ENCODE peak calls at places on chromosomes 1 and 21, in five cellular contexts. One of them, this sample, is unnamed.

GRCh38 chr1:228276361-228276831 is 68.6 kb downstream of the OBSCN start:
- DNase-seq in NCI-H1694: no peak
- DNase-seq in left cardiac atrium: no peak
- DNase-seq in progenitor cell of endocrine pancreas: no peak
- DNase-seq in HTR-8/SVneo: no peak
- DNase-seq in this sample: no peak

GRCh38 chr1:33182452-33182851 is 609 bp upstream of the TRIM62 start:
- DNase-seq in HTR-8/SVneo: no peak
- DNase-seq in NCI-H1694: peak; percentile 38
- DNase-seq in left cardiac atrium: no peak
- DNase-seq in progenitor cell of endocrine pancreas: no peak
- DNase-seq in this sample: peak; percentile 48

GRCh38 chr21:43276811-43277210 is 108.0 kb downstream of the CRYAA start:
- DNase-seq in HTR-8/SVneo: no peak
- DNase-seq in left cardiac atrium: no peak
- DNase-seq in NCI-H1694: no peak
- DNase-seq in progenitor cell of endocrine pancreas: no peak
- DNase-seq in this sample: no peak

GRCh38 chr1:94970783-94971182 is 43.9 kb upstream of the CNN3 start:
- DNase-seq in progenitor cell of endocrine pancreas: no peak
- DNase-seq in NCI-H1694: no peak
- DNase-seq in HTR-8/SVneo: peak; percentile 27
- DNase-seq in left cardiac atrium: no peak
- DNase-seq in this sample: no peak

GRCh38 chr21:23223882-23224281 is 2225.7 kb downstream of the NCAM2 start:
- DNase-seq in HTR-8/SVneo: no peak
- DNase-seq in NCI-H1694: no peak
- DNase-seq in progenitor cell of endocrine pancreas: no peak
- DNase-seq in left cardiac atrium: no peak
- DNase-seq in this sample: no peak

GRCh38 chr1:174008261-174008660 is 13.9 kb downstream of the RC3H1 start:
- DNase-seq in progenitor cell of endocrine pancreas: no peak
- DNase-seq in HTR-8/SVneo: no peak
- DNase-seq in NCI-H1694: no peak
- DNase-seq in left cardiac atrium: no peak
- DNase-seq in this sample: no peak

GRCh38 chr1:21007876-21008275 is 168.8 kb downstream of the EIF4G3 start:
- DNase-seq in NCI-H1694: no peak
- DNase-seq in progenitor cell of endocrine pancreas: no peak
- DNase-seq in HTR-8/SVneo: no peak
- DNase-seq in left cardiac atrium: no peak
- DNase-seq in this sample: no peak

GRCh38 chr1:108503062-108503740 is 53.1 kb downstream of the NBPF6 start:
- DNase-seq in HTR-8/SVneo: peak; percentile 21
- DNase-seq in progenitor cell of endocrine pancreas: no peak
- DNase-seq in left cardiac atrium: no peak
- DNase-seq in NCI-H1694: no peak
- DNase-seq in this sample: no peak

GRCh38 chr1:54110991-54111390 is 41.8 kb downstream of the CDCP2 start:
- DNase-seq in progenitor cell of endocrine pancreas: no peak
- DNase-seq in NCI-H1694: peak; percentile 86
- DNase-seq in HTR-8/SVneo: no peak
- DNase-seq in left cardiac atrium: no peak
- DNase-seq in this sample: peak; percentile 37

GRCh38 chr1:246122071-246122470 is 385.0 kb downstream of the SMYD3 start:
- DNase-seq in left cardiac atrium: no peak
- DNase-seq in progenitor cell of endocrine pancreas: no peak
- DNase-seq in HTR-8/SVneo: no peak
- DNase-seq in NCI-H1694: no peak
- DNase-seq in this sample: no peak

GRCh38 chr1:118788372-118788955 is 199.7 kb downstream of the TBX15 start:
- DNase-seq in NCI-H1694: no peak
- DNase-seq in progenitor cell of endocrine pancreas: no peak
- DNase-seq in HTR-8/SVneo: no peak
- DNase-seq in left cardiac atrium: no peak
- DNase-seq in this sample: no peak

GRCh38 chr1:206826409-206826808 is 39.0 kb upstream of the IL20 start:
- DNase-seq in progenitor cell of endocrine pancreas: no peak
- DNase-seq in NCI-H1694: no peak
- DNase-seq in HTR-8/SVneo: peak; percentile 81
- DNase-seq in left cardiac atrium: no peak
- DNase-seq in this sample: no peak

GRCh38 chr1:1426496-1426960 is 5.5 kb upstream of the ANKRD65 start:
- DNase-seq in left cardiac atrium: no peak
- DNase-seq in NCI-H1694: no peak
- DNase-seq in HTR-8/SVneo: no peak
- DNase-seq in progenitor cell of endocrine pancreas: no peak
- DNase-seq in this sample: no peak

GRCh38 chr1:15409400-15410222 is at the start of gene EFHD2:
- DNase-seq in progenitor cell of endocrine pancreas: peak; percentile 52
- DNase-seq in HTR-8/SVneo: peak; percentile 76
- DNase-seq in NCI-H1694: peak; percentile 52
- DNase-seq in left cardiac atrium: peak; percentile 90
- DNase-seq in this sample: no peak

GRCh38 chr1:91171906-91172305 is 150.1 kb upstream of the ZNF644 start:
- DNase-seq in HTR-8/SVneo: no peak
- DNase-seq in progenitor cell of endocrine pancreas: no peak
- DNase-seq in NCI-H1694: peak; percentile 59
- DNase-seq in left cardiac atrium: no peak
- DNase-seq in this sample: no peak

GRCh38 chr21:39660191-39660590 is 47.5 kb downstream of the B3GALT5 start:
- DNase-seq in progenitor cell of endocrine pancreas: no peak
- DNase-seq in left cardiac atrium: peak; percentile 53
- DNase-seq in NCI-H1694: peak; percentile 91
- DNase-seq in HTR-8/SVneo: no peak
- DNase-seq in this sample: no peak

GRCh38 chr1:145719230-145720079 is at the start of gene CD160:
- DNase-seq in progenitor cell of endocrine pancreas: no peak
- DNase-seq in HTR-8/SVneo: no peak
- DNase-seq in NCI-H1694: no peak
- DNase-seq in left cardiac atrium: no peak
- DNase-seq in this sample: no peak

GRCh38 chr1:82778612-82779011 is 977.9 kb downstream of the ADGRL2 start:
- DNase-seq in left cardiac atrium: no peak
- DNase-seq in progenitor cell of endocrine pancreas: no peak
- DNase-seq in HTR-8/SVneo: no peak
- DNase-seq in NCI-H1694: no peak
- DNase-seq in this sample: no peak

GRCh38 chr1:230163205-230163604 is 96.2 kb downstream of the GALNT2 start:
- DNase-seq in NCI-H1694: no peak
- DNase-seq in left cardiac atrium: peak; percentile 55
- DNase-seq in HTR-8/SVneo: no peak
- DNase-seq in progenitor cell of endocrine pancreas: no peak
- DNase-seq in this sample: no peak

GRCh38 chr1:48917901-48918603 is 141.4 kb upstream of the BEND5 start:
- DNase-seq in progenitor cell of endocrine pancreas: no peak
- DNase-seq in HTR-8/SVneo: no peak
- DNase-seq in NCI-H1694: no peak
- DNase-seq in left cardiac atrium: no peak
- DNase-seq in this sample: no peak

GRCh38 chr1:236413688-236414087 is 19.6 kb downstream of the EDARADD start:
- DNase-seq in left cardiac atrium: no peak
- DNase-seq in NCI-H1694: no peak
- DNase-seq in progenitor cell of endocrine pancreas: no peak
- DNase-seq in HTR-8/SVneo: no peak
- DNase-seq in this sample: no peak

GRCh38 chr1:2534775-2535387 is 4.8 kb upstream of the HES5 start:
- DNase-seq in NCI-H1694: no peak
- DNase-seq in left cardiac atrium: no peak
- DNase-seq in progenitor cell of endocrine pancreas: no peak
- DNase-seq in HTR-8/SVneo: peak; percentile 60
- DNase-seq in this sample: no peak

GRCh38 chr1:6001992-6002576 is 9.9 kb upstream of the NPHP4 start:
- DNase-seq in left cardiac atrium: peak; percentile 53
- DNase-seq in progenitor cell of endocrine pancreas: no peak
- DNase-seq in HTR-8/SVneo: no peak
- DNase-seq in NCI-H1694: no peak
- DNase-seq in this sample: no peak

GRCh38 chr1:154729031-154729442 is 121.1 kb upstream of the ADAR start:
- DNase-seq in HTR-8/SVneo: no peak
- DNase-seq in progenitor cell of endocrine pancreas: no peak
- DNase-seq in left cardiac atrium: no peak
- DNase-seq in NCI-H1694: no peak
- DNase-seq in this sample: no peak

GRCh38 chr21:36104306-36105300 is 30.3 kb upstream of the CBR3 start:
- DNase-seq in NCI-H1694: no peak
- DNase-seq in HTR-8/SVneo: no peak
- DNase-seq in left cardiac atrium: peak; percentile 65
- DNase-seq in progenitor cell of endocrine pancreas: peak; percentile 15
- DNase-seq in this sample: peak; percentile 51

GRCh38 chr21:42939581-42940413 is 14.4 kb upstream of the ERVH48-1 start:
- DNase-seq in progenitor cell of endocrine pancreas: no peak
- DNase-seq in left cardiac atrium: peak; percentile 75
- DNase-seq in HTR-8/SVneo: peak; percentile 84
- DNase-seq in NCI-H1694: peak; percentile 27
- DNase-seq in this sample: no peak

GRCh38 chr21:44572959-44573583 is 458 bp upstream of the KRTAP10-4 start:
- DNase-seq in HTR-8/SVneo: no peak
- DNase-seq in NCI-H1694: no peak
- DNase-seq in left cardiac atrium: no peak
- DNase-seq in progenitor cell of endocrine pancreas: no peak
- DNase-seq in this sample: no peak

GRCh38 chr21:41750051-41750450 is 16.8 kb downstream of the RIPK4 start:
- DNase-seq in HTR-8/SVneo: no peak
- DNase-seq in progenitor cell of endocrine pancreas: no peak
- DNase-seq in left cardiac atrium: no peak
- DNase-seq in NCI-H1694: no peak
- DNase-seq in this sample: no peak

GRCh38 chr21:15277498-15277897 is 212.7 kb upstream of the NRIP1 start:
- DNase-seq in NCI-H1694: no peak
- DNase-seq in left cardiac atrium: no peak
- DNase-seq in HTR-8/SVneo: no peak
- DNase-seq in progenitor cell of endocrine pancreas: no peak
- DNase-seq in this sample: no peak

GRCh38 chr1:53893999-53894636 is at the start of gene DIO1:
- DNase-seq in progenitor cell of endocrine pancreas: no peak
- DNase-seq in NCI-H1694: no peak
- DNase-seq in left cardiac atrium: no peak
- DNase-seq in HTR-8/SVneo: no peak
- DNase-seq in this sample: no peak

GRCh38 chr1:118744420-118744819 is 243.7 kb downstream of the TBX15 start:
- DNase-seq in NCI-H1694: no peak
- DNase-seq in left cardiac atrium: no peak
- DNase-seq in HTR-8/SVneo: no peak
- DNase-seq in progenitor cell of endocrine pancreas: no peak
- DNase-seq in this sample: no peak

GRCh38 chr1:204858381-204858821 is 12.3 kb upstream of the NFASC start:
- DNase-seq in left cardiac atrium: no peak
- DNase-seq in NCI-H1694: no peak
- DNase-seq in HTR-8/SVneo: no peak
- DNase-seq in progenitor cell of endocrine pancreas: no peak
- DNase-seq in this sample: no peak

GRCh38 chr21:40231979-40232378 is 364.7 kb downstream of the PCP4 start:
- DNase-seq in NCI-H1694: no peak
- DNase-seq in progenitor cell of endocrine pancreas: no peak
- DNase-seq in left cardiac atrium: no peak
- DNase-seq in HTR-8/SVneo: no peak
- DNase-seq in this sample: no peak

GRCh38 chr1:150609726-150610125 is 19.7 kb downstream of the ENSA start:
- DNase-seq in progenitor cell of endocrine pancreas: no peak
- DNase-seq in left cardiac atrium: no peak
- DNase-seq in NCI-H1694: no peak
- DNase-seq in HTR-8/SVneo: no peak
- DNase-seq in this sample: no peak

GRCh38 chr1:67970088-67970487 is 80.3 kb downstream of the DIRAS3 start:
- DNase-seq in left cardiac atrium: no peak
- DNase-seq in HTR-8/SVneo: no peak
- DNase-seq in progenitor cell of endocrine pancreas: no peak
- DNase-seq in NCI-H1694: no peak
- DNase-seq in this sample: no peak

GRCh38 chr1:200042119-200042436 is 14.6 kb downstream of the NR5A2 start:
- DNase-seq in NCI-H1694: no peak
- DNase-seq in left cardiac atrium: no peak
- DNase-seq in HTR-8/SVneo: no peak
- DNase-seq in progenitor cell of endocrine pancreas: no peak
- DNase-seq in this sample: peak; percentile 59